ENCODE peak calls at places on chromosomes 16 and 17, in four cellular contexts. F, P, E and R are unnamed samples.

GRCh38 chr17:39963826-39964225 is 1.0 kb downstream of the GSDMA start:
- DNase-seq in F (no peak), E (no peak), P (no peak), R (no peak)

GRCh38 chr17:18229771-18230170 is 4.3 kb downstream of the LLGL1 start:
- DNase-seq in E (no peak), P (no peak), F (no peak), R (no peak)

GRCh38 chr16:8868272-8869211 is at the start of gene CARHSP1:
- DNase-seq in P (peak), E (peak), F (peak), R (peak)

GRCh38 chr17:35433075-35433894 is 985 bp upstream of the SLFN12 start:
- DNase-seq in P (no peak), E (peak), F (peak), R (peak)

GRCh38 chr16:10123141-10123540 is 59.1 kb downstream of the GRIN2A start:
- DNase-seq in E (no peak), P (no peak), F (no peak), R (no peak)

GRCh38 chr17:55577011-55577586 is 65.8 kb upstream of the SMIM36 start:
- DNase-seq in E (peak), P (no peak), F (peak), R (peak)

GRCh38 chr16:81431554-81432353 is 12.9 kb upstream of the CMIP start:
- DNase-seq in E (no peak), F (no peak), P (no peak), R (no peak)

GRCh38 chr17:760371-760770 is 8.3 kb upstream of the GEMIN4 start:
- DNase-seq in E (no peak), F (peak), P (no peak), R (no peak)

GRCh38 chr17:81034168-81034777 is 678 bp upstream of the BAIAP2 start:
- DNase-seq in E (no peak), P (no peak), F (no peak), R (no peak)

GRCh38 chr16:21218135-21218534 is 6.8 kb upstream of the ZP2 start:
- DNase-seq in F (no peak), P (no peak), E (no peak), R (no peak)

GRCh38 chr17:70804161-70804560 is 634.8 kb downstream of the KCNJ2 start:
- DNase-seq in E (no peak), F (no peak), P (no peak), R (no peak)

GRCh38 chr16:69188716-69189115 is 1.8 kb downstream of the SNTB2 start:
- DNase-seq in P (no peak), F (no peak), E (no peak), R (no peak)

GRCh38 chr17:74770498-74771318 is 5.4 kb downstream of the NAT9 start:
- DNase-seq in P (no peak), E (peak), F (peak), R (no peak)

GRCh38 chr17:9238340-9239259 is 217.3 kb downstream of the NTN1 start:
- DNase-seq in P (no peak), E (no peak), F (no peak), R (no peak)

GRCh38 chr16:86951041-86951822 is 366.0 kb downstream of the C16orf95 start:
- DNase-seq in P (no peak), E (no peak), F (no peak), R (no peak)

GRCh38 chr17:77840576-77841160 is 117.8 kb upstream of the TNRC6C start:
- DNase-seq in E (peak), F (no peak), P (no peak), R (no peak)

GRCh38 chr16:27761816-27762215 is 211.9 kb downstream of the KATNIP start:
- DNase-seq in E (no peak), P (no peak), F (no peak), R (no peak)

GRCh38 chr17:63477471-63478440 is 895 bp downstream of the ACE start:
- DNase-seq in F (no peak), P (no peak), E (peak), R (no peak)

GRCh38 chr17:57675988-57676387 is 69.1 kb downstream of the CCDC182 start:
- DNase-seq in E (no peak), F (no peak), P (no peak), R (no peak)

GRCh38 chr16:77585379-77585778 is 136.9 kb upstream of the NUDT7 start:
- DNase-seq in P (no peak), F (no peak), E (no peak), R (no peak)

GRCh38 chr16:81860310-81860709 is 81.2 kb downstream of the PLCG2 start:
- DNase-seq in P (no peak), E (no peak), F (no peak), R (no peak)

GRCh38 chr17:4375039-4375748 is 8.7 kb upstream of the UBE2G1 start:
- DNase-seq in P (no peak), E (peak), F (no peak), R (peak)

GRCh38 chr16:81427245-81427644 is 17.4 kb upstream of the CMIP start:
- DNase-seq in E (no peak), F (no peak), P (no peak), R (no peak)

GRCh38 chr16:53504665-53505064 is 1.7 kb upstream of the AKTIP start:
- DNase-seq in P (no peak), E (no peak), F (no peak), R (no peak)

GRCh38 chr17:57243171-57243622 is 13.1 kb upstream of the MSI2 start:
- DNase-seq in P (no peak), F (peak), E (peak), R (peak)

GRCh38 chr16:11133344-11133921 is 122.6 kb downstream of the SOCS1 start:
- DNase-seq in F (peak), P (no peak), E (peak), R (no peak)

GRCh38 chr17:34299918-34300600 is 14.5 kb downstream of the CCL11 start:
- DNase-seq in E (no peak), F (no peak), P (no peak), R (no peak)

GRCh38 chr17:36628576-36628975 is 27.2 kb downstream of the MRM1 start:
- DNase-seq in E (no peak), F (no peak), P (no peak), R (no peak)

GRCh38 chr17:36631022-36631421 is 29.6 kb downstream of the MRM1 start:
- DNase-seq in P (no peak), E (no peak), F (no peak), R (no peak)

GRCh38 chr17:36629970-36630369 is 28.6 kb downstream of the MRM1 start:
- DNase-seq in E (no peak), P (no peak), F (no peak), R (no peak)

GRCh38 chr17:36627101-36627500 is 25.7 kb downstream of the MRM1 start:
- DNase-seq in E (no peak), P (no peak), F (no peak), R (no peak)

DNA sequence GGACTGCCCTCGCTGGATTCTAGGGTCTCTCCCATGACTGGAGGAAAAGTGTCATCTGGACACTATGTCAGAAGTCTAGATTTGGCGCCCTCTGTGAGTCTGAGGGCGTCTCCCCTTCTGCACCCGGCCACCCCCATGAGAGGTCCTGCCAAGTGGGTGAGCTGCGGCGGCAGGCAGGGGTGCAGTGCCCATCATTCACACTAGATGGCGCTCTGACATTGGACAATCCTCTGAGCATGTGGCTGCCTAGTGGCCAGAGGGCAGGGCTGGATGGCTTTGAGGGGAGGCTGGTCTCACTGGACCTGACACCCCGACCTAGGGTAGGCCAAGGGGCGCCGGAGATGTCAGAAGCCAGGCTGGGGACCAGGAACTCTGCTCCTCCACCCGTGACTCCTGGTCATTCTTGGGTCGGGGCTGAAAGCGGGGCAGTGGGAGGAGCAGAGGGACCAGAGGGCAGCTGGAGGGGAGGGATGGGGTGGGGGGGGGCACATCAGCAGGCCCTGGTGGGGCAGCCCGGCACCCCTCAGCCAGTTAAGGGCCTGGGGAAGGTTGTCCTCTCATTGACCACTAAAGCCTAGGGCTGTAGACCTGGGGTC is 28.0 kb downstream of the MRM1 start:
- DNase-seq in P (no peak), E (peak), F (peak), R (no peak)
- TF ChIP-seq CTCF in P (peak), E (peak), F (peak), R (peak)

DNA sequence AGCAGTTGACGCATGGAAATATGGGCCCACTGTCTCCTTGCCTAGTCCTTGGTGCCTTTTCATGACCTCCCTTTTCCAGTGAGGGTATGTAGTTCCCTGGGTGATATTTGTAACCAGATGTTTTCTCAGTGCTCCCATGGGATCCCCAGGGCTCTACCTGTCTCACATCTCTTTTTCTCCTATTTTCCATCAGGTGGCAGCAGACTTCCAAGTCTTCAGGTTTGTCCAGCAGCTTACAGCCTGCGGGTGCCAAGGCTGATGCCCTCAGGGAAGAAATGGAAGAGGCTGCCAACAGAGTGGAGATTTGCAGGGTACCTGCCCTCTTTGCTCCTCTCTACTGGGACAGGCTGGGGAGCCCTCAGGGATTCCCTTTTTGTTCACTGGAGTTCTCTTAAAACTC is 89.1 kb downstream of the ELAC2 start:
- DNase-seq in P (no peak), E (no peak), F (no peak), R (no peak)
- TF ChIP-seq CTCF in P (no peak), E (no peak), F (peak), R (no peak)

DNA sequence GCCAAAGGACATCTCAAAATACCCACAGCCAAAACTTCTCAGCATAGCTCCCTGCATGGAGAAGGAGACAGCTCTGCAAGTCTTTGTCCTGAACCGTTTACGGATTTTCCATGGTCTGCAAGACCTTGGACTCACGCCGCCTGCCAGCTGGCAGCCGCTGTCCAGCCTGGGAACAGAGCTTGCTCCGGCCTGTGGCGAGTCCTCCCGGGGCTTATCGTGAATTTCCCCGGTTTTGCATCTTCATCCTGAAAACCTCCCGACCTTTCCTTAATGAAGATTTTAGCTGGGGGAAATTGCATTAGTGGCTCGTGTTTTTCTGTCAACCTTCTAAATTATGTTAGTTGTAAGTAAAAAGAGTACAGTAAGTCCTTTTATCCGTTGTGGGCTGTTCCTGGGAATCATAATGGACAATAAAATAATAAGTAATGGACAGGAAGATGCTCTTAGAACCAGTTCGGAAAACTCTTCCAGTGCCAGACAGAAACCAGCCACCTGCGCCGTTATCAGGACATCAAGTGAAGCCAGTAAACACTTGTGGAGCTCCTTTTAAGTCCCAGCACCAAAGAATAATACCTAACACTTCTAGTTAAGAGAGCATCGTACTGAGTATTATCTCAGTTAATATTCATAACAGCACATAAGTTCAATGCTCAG is 112.3 kb upstream of the NOL11 start:
- DNase-seq in F (peak), E (no peak), P (no peak), R (no peak)
- TF ChIP-seq CTCF in F (no peak), E (no peak), P (no peak), R (no peak)

GRCh38 chr17:45232514-45233422 is 11.1 kb downstream of the FMNL1 start:
- DNase-seq in F (no peak), E (no peak), P (no peak), R (no peak)

GRCh38 chr17:45235071-45236001 is 13.7 kb downstream of the FMNL1 start:
- DNase-seq in F (peak), E (peak), P (no peak), R (no peak)

GRCh38 chr17:45233423-45233924 is 11.8 kb downstream of the FMNL1 start:
- DNase-seq in E (no peak), P (no peak), F (no peak), R (no peak)

GRCh38 chr17:45236002-45236606 is 14.4 kb downstream of the FMNL1 start:
- DNase-seq in P (no peak), E (no peak), F (no peak), R (no peak)

DNA sequence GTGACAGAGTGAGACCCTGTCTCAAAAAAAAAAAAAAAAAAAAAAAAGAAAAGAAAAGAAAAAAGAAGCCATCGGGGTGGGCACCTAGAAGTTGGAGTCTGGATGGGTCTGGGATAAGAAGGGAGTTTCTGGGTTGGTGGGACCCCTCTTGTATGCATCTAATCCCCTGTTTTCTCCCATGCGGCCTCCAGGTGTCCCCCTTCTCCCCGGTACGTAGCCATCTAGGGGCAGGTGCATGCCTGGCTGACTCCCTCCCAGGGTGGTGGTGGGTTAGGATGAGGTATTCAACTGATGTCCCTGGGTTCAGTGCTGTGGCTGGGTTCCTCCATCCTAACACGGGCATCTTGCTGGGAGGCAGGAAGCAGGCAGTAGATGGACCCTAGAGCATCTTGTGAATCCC is 13.0 kb downstream of the FMNL1 start:
- DNase-seq in E (no peak), P (no peak), F (no peak), R (no peak)
- TF ChIP-seq CTCF in E (no peak), P (no peak), F (peak), R (peak)